ENCODE peak calls at places on chromosomes 6 and 20, in eight cellular contexts. One of them, this sample, is unnamed.

GRCh38 chr6:147117580-147117979 is 86.6 kb upstream of the STXBP5 start:
- DNase-seq in left ventricle myocardium inferior: no peak
- DNase-seq in AG10803: peak
- DNase-seq in Peyer's patch: no peak
- DNase-seq in fibroblast of lung: peak
- DNase-seq in neural progenitor cell: peak
- DNase-seq in transverse colon: no peak
- DNase-seq in chondrocyte: no peak
- DNase-seq in this sample: no peak

GRCh38 chr6:118810420-118811027 is 83.4 kb upstream of the ASF1A start:
- DNase-seq in left ventricle myocardium inferior: no peak
- DNase-seq in AG10803: no peak
- DNase-seq in Peyer's patch: no peak
- DNase-seq in fibroblast of lung: no peak
- DNase-seq in neural progenitor cell: no peak
- DNase-seq in transverse colon: peak
- DNase-seq in chondrocyte: no peak
- DNase-seq in this sample: no peak

GRCh38 chr6:71721642-71722041 is 164.7 kb upstream of the RIMS1 start:
- DNase-seq in left ventricle myocardium inferior: no peak
- DNase-seq in AG10803: peak
- DNase-seq in Peyer's patch: no peak
- DNase-seq in fibroblast of lung: no peak
- DNase-seq in neural progenitor cell: no peak
- DNase-seq in transverse colon: no peak
- DNase-seq in chondrocyte: no peak
- DNase-seq in this sample: no peak

GRCh38 chr20:50563133-50563944 is 53.2 kb downstream of the PTPN1 start:
- DNase-seq in left ventricle myocardium inferior: no peak
- DNase-seq in AG10803: no peak
- DNase-seq in Peyer's patch: no peak
- DNase-seq in fibroblast of lung: no peak
- DNase-seq in neural progenitor cell: no peak
- DNase-seq in transverse colon: no peak
- DNase-seq in chondrocyte: no peak
- DNase-seq in this sample: no peak

GRCh38 chr6:113645576-113645970 is 211.6 kb upstream of the MARCKS start:
- DNase-seq in left ventricle myocardium inferior: no peak
- DNase-seq in AG10803: peak
- DNase-seq in Peyer's patch: peak
- DNase-seq in fibroblast of lung: peak
- DNase-seq in neural progenitor cell: no peak
- DNase-seq in transverse colon: peak
- DNase-seq in chondrocyte: no peak
- DNase-seq in this sample: peak

GRCh38 chr20:52518735-52519134 is 327.2 kb upstream of the ZFP64 start:
- DNase-seq in left ventricle myocardium inferior: no peak
- DNase-seq in AG10803: no peak
- DNase-seq in Peyer's patch: no peak
- DNase-seq in fibroblast of lung: no peak
- DNase-seq in neural progenitor cell: no peak
- DNase-seq in transverse colon: no peak
- DNase-seq in chondrocyte: no peak
- DNase-seq in this sample: no peak

GRCh38 chr20:50138120-50138478 is 15.4 kb downstream of the PEDS1 start:
- DNase-seq in left ventricle myocardium inferior: no peak
- DNase-seq in AG10803: no peak
- DNase-seq in Peyer's patch: no peak
- DNase-seq in fibroblast of lung: no peak
- DNase-seq in neural progenitor cell: no peak
- DNase-seq in transverse colon: no peak
- DNase-seq in chondrocyte: no peak
- DNase-seq in this sample: no peak

GRCh38 chr20:24948939-24949679 is at the start of gene CST7:
- DNase-seq in left ventricle myocardium inferior: no peak
- DNase-seq in AG10803: no peak
- DNase-seq in Peyer's patch: peak
- DNase-seq in fibroblast of lung: no peak
- DNase-seq in neural progenitor cell: no peak
- DNase-seq in transverse colon: peak
- DNase-seq in chondrocyte: peak
- DNase-seq in this sample: no peak

GRCh38 chr6:88572449-88573139 is 390.8 kb downstream of the RNGTT start:
- DNase-seq in left ventricle myocardium inferior: no peak
- DNase-seq in AG10803: no peak
- DNase-seq in Peyer's patch: no peak
- DNase-seq in fibroblast of lung: no peak
- DNase-seq in neural progenitor cell: no peak
- DNase-seq in transverse colon: no peak
- DNase-seq in chondrocyte: no peak
- DNase-seq in this sample: no peak

GRCh38 chr20:19903168-19903676 is 113.9 kb upstream of the NAA20 start:
- DNase-seq in left ventricle myocardium inferior: no peak
- DNase-seq in AG10803: peak
- DNase-seq in Peyer's patch: no peak
- DNase-seq in fibroblast of lung: peak
- DNase-seq in neural progenitor cell: no peak
- DNase-seq in transverse colon: peak
- DNase-seq in chondrocyte: no peak
- DNase-seq in this sample: no peak

GRCh38 chr20:41231850-41232249 is 85.7 kb downstream of the ZHX3 start:
- DNase-seq in left ventricle myocardium inferior: no peak
- DNase-seq in AG10803: no peak
- DNase-seq in Peyer's patch: no peak
- DNase-seq in fibroblast of lung: no peak
- DNase-seq in neural progenitor cell: no peak
- DNase-seq in transverse colon: no peak
- DNase-seq in chondrocyte: no peak
- DNase-seq in this sample: no peak

GRCh38 chr20:41032243-41032642 is 3.6 kb downstream of the TOP1 start:
- DNase-seq in left ventricle myocardium inferior: no peak
- DNase-seq in AG10803: no peak
- DNase-seq in Peyer's patch: no peak
- DNase-seq in fibroblast of lung: peak
- DNase-seq in neural progenitor cell: no peak
- DNase-seq in transverse colon: no peak
- DNase-seq in chondrocyte: no peak
- DNase-seq in this sample: no peak

DNA sequence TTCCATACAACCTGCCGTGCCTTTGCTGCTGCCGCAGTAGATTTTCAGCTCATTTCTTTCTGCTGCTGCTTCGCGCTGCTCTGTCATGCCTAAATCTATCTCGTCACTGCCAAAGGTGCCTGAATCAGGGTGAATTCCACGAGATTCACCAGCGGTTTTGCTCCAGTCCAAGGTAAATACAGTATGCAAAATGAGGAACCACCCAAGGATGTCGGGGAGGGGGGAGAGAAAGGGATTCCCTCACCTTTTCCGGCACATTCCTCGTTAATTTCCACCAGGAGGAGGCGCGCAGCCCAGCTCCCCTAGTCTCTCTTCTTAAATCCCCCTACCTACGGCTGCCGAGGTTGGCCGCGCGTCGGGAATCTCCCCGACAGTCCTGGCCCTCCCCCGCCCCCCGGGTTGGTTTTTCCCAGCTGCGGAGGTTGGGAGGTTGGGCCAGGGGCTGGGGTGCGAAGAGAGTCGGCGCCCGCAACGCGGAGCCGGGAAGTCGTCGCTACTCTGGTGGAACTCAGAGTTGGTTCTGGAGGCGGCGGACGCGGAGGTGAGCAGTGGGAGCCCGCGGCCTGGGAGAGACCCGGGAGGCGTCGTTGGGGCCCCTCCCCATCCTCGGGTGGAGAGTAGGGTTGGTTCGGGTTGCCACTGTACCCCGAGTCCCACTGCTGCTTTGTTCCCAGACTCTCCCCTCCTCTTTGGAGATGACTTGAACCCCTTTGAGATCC is at the start of gene TPBG:
- DNase-seq in left ventricle myocardium inferior: peak
- DNase-seq in AG10803: peak
- DNase-seq in Peyer's patch: peak
- DNase-seq in fibroblast of lung: peak
- DNase-seq in neural progenitor cell: peak
- DNase-seq in transverse colon: peak
- DNase-seq in chondrocyte: no peak
- DNase-seq in this sample: peak
- TF ChIP-seq CTCF in left ventricle myocardium inferior: peak
- TF ChIP-seq CTCF in AG10803: peak
- TF ChIP-seq CTCF in Peyer's patch: peak
- TF ChIP-seq CTCF in fibroblast of lung: peak
- TF ChIP-seq CTCF in neural progenitor cell: peak
- TF ChIP-seq CTCF in transverse colon: no peak
- TF ChIP-seq CTCF in chondrocyte: peak
- TF ChIP-seq CTCF in this sample: peak

GRCh38 chr6:144283781-144284473 is 1.2 kb upstream of the UTRN start:
- DNase-seq in left ventricle myocardium inferior: no peak
- DNase-seq in AG10803: peak
- DNase-seq in Peyer's patch: no peak
- DNase-seq in fibroblast of lung: peak
- DNase-seq in neural progenitor cell: no peak
- DNase-seq in transverse colon: no peak
- DNase-seq in chondrocyte: no peak
- DNase-seq in this sample: peak
- TF ChIP-seq CTCF in left ventricle myocardium inferior: no peak
- TF ChIP-seq CTCF in AG10803: peak
- TF ChIP-seq CTCF in Peyer's patch: peak
- TF ChIP-seq CTCF in fibroblast of lung: peak
- TF ChIP-seq CTCF in neural progenitor cell: no peak
- TF ChIP-seq CTCF in transverse colon: no peak
- TF ChIP-seq CTCF in chondrocyte: peak
- TF ChIP-seq CTCF in this sample: peak

DNA sequence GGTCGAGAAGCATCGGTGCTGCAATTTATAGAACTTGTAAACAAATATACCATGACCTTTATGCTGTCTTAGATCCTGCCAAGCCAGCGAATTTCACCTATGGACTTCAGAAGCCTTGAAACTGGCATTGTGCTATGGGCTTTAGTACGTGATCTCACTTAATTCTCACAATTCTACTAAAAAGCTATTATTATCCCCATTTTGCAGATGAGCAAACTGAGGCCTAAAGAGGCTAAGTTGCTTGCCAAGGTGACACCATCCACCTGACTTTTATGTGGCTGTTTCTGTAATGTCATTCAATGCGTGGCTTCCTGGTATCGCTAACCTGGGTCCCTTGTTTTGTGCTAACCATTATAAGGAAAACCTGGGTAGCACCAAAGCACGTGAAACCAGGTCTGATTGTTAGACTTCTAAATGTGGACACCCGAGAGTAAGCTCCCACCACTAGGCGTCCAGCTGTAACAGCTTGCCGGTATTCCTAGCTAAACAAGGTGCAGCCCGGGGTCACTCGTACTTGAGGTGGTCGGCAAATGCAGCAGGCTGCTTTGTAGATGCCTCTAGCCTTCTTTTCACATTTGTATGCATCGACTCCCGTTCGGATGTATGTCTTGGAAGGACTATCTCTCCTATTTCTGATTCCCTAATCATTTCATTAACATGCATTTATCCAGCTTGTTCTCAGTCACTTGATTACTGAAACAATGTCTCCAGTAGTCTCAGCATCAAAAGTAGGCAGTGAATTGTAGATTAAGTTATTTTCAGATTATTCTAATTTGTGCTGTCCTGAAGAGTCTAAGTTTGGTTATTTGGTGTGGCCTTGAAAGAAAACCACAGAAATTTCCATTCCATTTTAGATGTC is 1.1 kb downstream of the SYNJ2 start:
- DNase-seq in left ventricle myocardium inferior: no peak
- DNase-seq in AG10803: peak
- DNase-seq in Peyer's patch: peak
- DNase-seq in fibroblast of lung: peak
- DNase-seq in neural progenitor cell: peak
- DNase-seq in transverse colon: peak
- DNase-seq in chondrocyte: peak
- DNase-seq in this sample: peak
- TF ChIP-seq CTCF in left ventricle myocardium inferior: peak
- TF ChIP-seq CTCF in AG10803: peak
- TF ChIP-seq CTCF in Peyer's patch: peak
- TF ChIP-seq CTCF in fibroblast of lung: peak
- TF ChIP-seq CTCF in neural progenitor cell: no peak
- TF ChIP-seq CTCF in transverse colon: peak
- TF ChIP-seq CTCF in chondrocyte: peak
- TF ChIP-seq CTCF in this sample: peak

GRCh38 chr20:63856111-63856511 is 5.2 kb upstream of the ABHD16B start:
- DNase-seq in left ventricle myocardium inferior: no peak
- DNase-seq in AG10803: no peak
- DNase-seq in Peyer's patch: peak
- DNase-seq in fibroblast of lung: no peak
- DNase-seq in neural progenitor cell: no peak
- DNase-seq in transverse colon: no peak
- DNase-seq in chondrocyte: no peak
- DNase-seq in this sample: no peak

GRCh38 chr20:63857751-63858392 is 3.4 kb upstream of the ABHD16B start:
- DNase-seq in left ventricle myocardium inferior: peak
- DNase-seq in AG10803: no peak
- DNase-seq in Peyer's patch: peak
- DNase-seq in fibroblast of lung: peak
- DNase-seq in neural progenitor cell: no peak
- DNase-seq in transverse colon: no peak
- DNase-seq in chondrocyte: no peak
- DNase-seq in this sample: no peak

GRCh38 chr20:63860325-63861051 is 810 bp upstream of the ABHD16B start:
- DNase-seq in left ventricle myocardium inferior: no peak
- DNase-seq in AG10803: no peak
- DNase-seq in Peyer's patch: no peak
- DNase-seq in fibroblast of lung: no peak
- DNase-seq in neural progenitor cell: no peak
- DNase-seq in transverse colon: no peak
- DNase-seq in chondrocyte: no peak
- DNase-seq in this sample: no peak

GRCh38 chr20:63859166-63859699 is 2.1 kb upstream of the ABHD16B start:
- DNase-seq in left ventricle myocardium inferior: no peak
- DNase-seq in AG10803: no peak
- DNase-seq in Peyer's patch: no peak
- DNase-seq in fibroblast of lung: no peak
- DNase-seq in neural progenitor cell: no peak
- DNase-seq in transverse colon: no peak
- DNase-seq in chondrocyte: no peak
- DNase-seq in this sample: no peak

DNA sequence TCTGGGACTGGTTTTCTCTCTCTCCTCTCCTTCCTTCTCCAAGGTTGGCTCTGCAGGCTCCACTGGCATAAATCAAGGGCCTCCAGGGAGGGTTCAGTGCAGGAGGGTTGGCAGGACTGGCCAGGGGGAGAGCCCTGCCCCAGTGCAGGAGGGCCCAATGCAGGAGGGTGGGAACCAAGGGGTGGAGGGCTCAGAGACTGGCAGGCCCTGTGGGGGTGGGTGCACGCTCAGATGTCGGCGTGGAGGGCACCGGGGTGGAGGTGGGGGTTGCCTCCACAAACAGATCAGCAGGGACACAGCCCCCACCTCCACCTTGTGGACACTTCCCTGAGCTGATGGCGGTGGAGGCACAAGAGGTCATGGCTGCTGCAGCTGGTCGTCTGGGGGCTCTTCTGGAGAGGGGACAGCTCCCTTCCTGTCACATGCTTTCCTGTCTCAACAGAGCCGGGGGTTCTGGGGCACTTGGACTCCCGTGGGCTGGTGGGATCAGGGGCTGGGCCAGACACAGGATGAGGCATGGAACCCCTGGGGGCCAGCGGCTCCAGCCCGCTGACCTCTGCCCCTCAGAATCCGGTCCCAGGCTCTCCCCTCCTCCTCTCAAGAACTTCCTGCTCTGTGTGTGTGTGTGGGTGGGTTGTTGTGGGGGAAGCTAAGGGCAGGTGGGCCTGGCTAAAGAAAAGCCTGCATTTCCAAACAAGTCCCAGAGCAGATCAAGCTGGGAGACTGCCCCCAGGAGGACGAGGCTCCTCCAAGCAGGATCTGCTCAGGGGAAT is 2.7 kb upstream of the ABHD16B start:
- DNase-seq in left ventricle myocardium inferior: peak
- DNase-seq in AG10803: no peak
- DNase-seq in Peyer's patch: peak
- DNase-seq in fibroblast of lung: peak
- DNase-seq in neural progenitor cell: peak
- DNase-seq in transverse colon: no peak
- DNase-seq in chondrocyte: no peak
- DNase-seq in this sample: peak
- TF ChIP-seq CTCF in left ventricle myocardium inferior: peak
- TF ChIP-seq CTCF in AG10803: peak
- TF ChIP-seq CTCF in Peyer's patch: peak
- TF ChIP-seq CTCF in fibroblast of lung: peak
- TF ChIP-seq CTCF in neural progenitor cell: peak
- TF ChIP-seq CTCF in transverse colon: no peak
- TF ChIP-seq CTCF in chondrocyte: peak
- TF ChIP-seq CTCF in this sample: peak